ENCODE peak calls at places on chromosome 6, in four cellular contexts. D, T, X and A are unnamed samples.

GRCh38 chr6:153074761-153075160 is 56.3 kb downstream of the RGS17 start:
- DNase-seq in D (no peak), T (no peak), X (no peak), A (peak)

GRCh38 chr6:25732468-25733198 is 21.9 kb upstream of the SLC17A4 start:
- DNase-seq in D (peak), T (no peak), X (no peak), A (no peak)

GRCh38 chr6:31945507-31946369 is at the start of gene CFB:
- DNase-seq in D (peak), T (no peak), X (peak), A (peak)

GRCh38 chr6:154731296-154732218 is 1.7 kb upstream of the SCAF8 start:
- DNase-seq in D (no peak), T (no peak), X (no peak), A (no peak)

GRCh38 chr6:2971420-2972218 is at the start of gene SERPINB6:
- DNase-seq in D (peak), T (peak), X (peak), A (peak)

GRCh38 chr6:108531332-108531731 is 29.4 kb upstream of the FOXO3 start:
- DNase-seq in D (no peak), T (no peak), X (no peak), A (no peak)

GRCh38 chr6:39062014-39062740 is 13.6 kb downstream of the GLP1R start:
- DNase-seq in D (no peak), T (no peak), X (no peak), A (no peak)

GRCh38 chr6:12963566-12963965 is 247.0 kb downstream of the PHACTR1 start:
- DNase-seq in D (no peak), T (no peak), X (no peak), A (no peak)

GRCh38 chr6:139748353-139749146 is 374.1 kb upstream of the CITED2 start:
- DNase-seq in D (no peak), T (no peak), X (peak), A (peak)

GRCh38 chr6:45504947-45505346 is 127.2 kb upstream of the SUPT3H start:
- DNase-seq in D (peak), T (peak), X (peak), A (peak)

GRCh38 chr6:32940656-32941411 is at the start of gene HLA-DMB:
- DNase-seq in D (peak), T (peak), X (peak), A (peak)

GRCh38 chr6:87837876-87838275 is 135.8 kb upstream of the AKIRIN2 start:
- DNase-seq in D (no peak), T (no peak), X (no peak), A (no peak)

GRCh38 chr6:125558907-125559306 is 190.5 kb upstream of the HEY2 start:
- DNase-seq in D (no peak), T (no peak), X (no peak), A (no peak)

GRCh38 chr6:87682310-87682709 is 19.7 kb downstream of the AKIRIN2 start:
- DNase-seq in D (no peak), T (no peak), X (no peak), A (no peak)

GRCh38 chr6:121851056-121851455 is 415.6 kb downstream of the GJA1 start:
- DNase-seq in D (peak), T (peak), X (peak), A (peak)

GRCh38 chr6:63537126-63537958 is 34.9 kb upstream of the LOC128125822 start:
- DNase-seq in D (no peak), T (no peak), X (peak), A (peak)

GRCh38 chr6:125316621-125317020 is 14.9 kb upstream of the HDDC2 start:
- DNase-seq in D (no peak), T (no peak), X (no peak), A (no peak)

GRCh38 chr6:90086517-90086916 is 192.2 kb downstream of the GJA10 start:
- DNase-seq in D (no peak), T (no peak), X (no peak), A (no peak)

GRCh38 chr6:128570439-128571063 is 50.2 kb upstream of the PTPRK start:
- DNase-seq in D (no peak), T (no peak), X (no peak), A (no peak)

GRCh38 chr6:163814494-163815364 is 400.2 kb downstream of the QKI start:
- DNase-seq in D (no peak), T (no peak), X (peak), A (peak)

GRCh38 chr6:158131926-158132325 is 36.1 kb downstream of the SERAC1 start:
- DNase-seq in D (no peak), T (no peak), X (peak), A (peak)
- TF ChIP-seq CTCF in D (no peak), T (peak), X (peak), A (peak)

GRCh38 chr6:50124572-50124971 is 74.8 kb upstream of the DEFB112 start:
- DNase-seq in D (no peak), T (no peak), X (no peak), A (no peak)

GRCh38 chr6:50123686-50124085 is 74.0 kb upstream of the DEFB112 start:
- DNase-seq in D (no peak), T (no peak), X (no peak), A (no peak)

DNA sequence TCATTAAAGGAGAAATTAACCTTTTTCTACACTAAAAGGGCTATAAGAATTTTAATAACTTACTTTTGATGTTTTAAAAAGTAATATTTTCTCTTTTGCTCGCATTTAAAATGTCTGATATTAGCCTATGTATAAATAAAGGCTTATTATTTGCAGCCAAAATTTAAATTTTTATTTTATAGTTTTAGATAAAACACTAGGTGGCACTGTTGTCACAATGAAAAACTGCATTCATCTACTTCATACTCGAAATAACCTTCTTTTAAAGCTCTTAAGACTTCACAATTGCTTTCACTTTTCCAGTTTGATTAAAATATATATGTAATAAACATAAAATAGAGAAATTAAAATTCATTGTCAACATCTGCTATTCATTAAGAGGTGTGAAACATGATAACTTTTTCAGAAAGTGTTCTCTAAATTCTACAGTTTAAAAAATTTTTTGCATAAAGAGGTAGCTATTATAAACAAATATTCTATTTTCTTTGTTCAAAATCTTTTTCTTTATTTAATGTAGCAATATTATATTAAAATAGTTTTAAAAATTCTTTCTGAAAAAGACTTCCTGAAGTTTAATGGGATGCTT is 78.8 kb upstream of the DEFB112 start:
- DNase-seq in D (no peak), T (no peak), X (peak), A (peak)
- TF ChIP-seq CTCF in D (no peak), T (peak), X (peak), A (peak)

GRCh38 chr6:85684125-85684808 is 41.6 kb upstream of the SYNCRIP start:
- DNase-seq in D (no peak), T (no peak), X (peak), A (no peak)

GRCh38 chr6:85685713-85686112 is 43.0 kb upstream of the SYNCRIP start:
- DNase-seq in D (no peak), T (no peak), X (no peak), A (no peak)

GRCh38 chr6:85679445-85680123 is 36.9 kb upstream of the SYNCRIP start:
- DNase-seq in D (no peak), T (no peak), X (no peak), A (no peak)

GRCh38 chr6:85680388-85680787 is 37.7 kb upstream of the SYNCRIP start:
- DNase-seq in D (no peak), T (no peak), X (no peak), A (no peak)

GRCh38 chr6:85684809-85685171 is 42.1 kb upstream of the SYNCRIP start:
- DNase-seq in D (no peak), T (no peak), X (no peak), A (no peak)
- TF ChIP-seq CTCF in D (no peak), T (no peak), X (no peak), A (no peak)

GRCh38 chr6:78832091-78832808 is 35.1 kb upstream of the IRAK1BP1 start:
- DNase-seq in D (no peak), T (no peak), X (peak), A (peak)

GRCh38 chr6:78830810-78831209 is 36.5 kb upstream of the IRAK1BP1 start:
- DNase-seq in D (no peak), T (no peak), X (no peak), A (no peak)

GRCh38 chr6:78836610-78837009 is 30.7 kb upstream of the IRAK1BP1 start:
- DNase-seq in D (no peak), T (no peak), X (no peak), A (no peak)

GRCh38 chr6:78831492-78831891 is 35.9 kb upstream of the IRAK1BP1 start:
- DNase-seq in D (no peak), T (no peak), X (peak), A (peak)

DNA sequence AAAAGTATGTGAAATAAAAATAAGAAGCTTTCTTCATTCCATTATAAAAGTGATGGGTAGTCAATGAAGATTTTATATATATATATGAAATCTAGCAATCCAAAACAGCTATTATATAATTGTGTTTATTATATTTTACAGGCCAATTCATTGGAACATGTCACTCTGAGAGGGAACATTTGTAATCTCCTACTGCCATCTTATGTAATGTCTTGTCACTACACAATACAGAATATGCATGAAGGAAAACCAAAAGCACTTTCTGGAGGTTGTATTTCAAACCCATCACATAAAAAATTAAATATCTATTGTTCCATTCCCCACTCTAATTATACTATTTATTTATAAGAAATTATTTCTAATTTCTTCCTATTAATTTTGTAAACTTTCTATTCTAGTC is 31.5 kb upstream of the IRAK1BP1 start:
- DNase-seq in D (no peak), T (no peak), X (peak), A (peak)
- TF ChIP-seq CTCF in D (no peak), T (no peak), X (peak), A (no peak)

GRCh38 chr6:96537726-96538125 is 16.1 kb downstream of the UFL1 start:
- DNase-seq in D (no peak), T (no peak), X (no peak), A (no peak)

GRCh38 chr6:96547654-96548053 is 15.3 kb upstream of the FHL5 start:
- DNase-seq in D (no peak), T (no peak), X (no peak), A (no peak)

GRCh38 chr6:96545882-96546281 is 17.0 kb upstream of the FHL5 start:
- DNase-seq in D (no peak), T (no peak), X (no peak), A (no peak)

GRCh38 chr6:96542702-96543101 is 20.2 kb upstream of the FHL5 start:
- DNase-seq in D (no peak), T (no peak), X (peak), A (peak)
- TF ChIP-seq CTCF in D (no peak), T (peak), X (peak), A (peak)

GRCh38 chr6:98054453-98054852 is 771.4 kb upstream of the MMS22L start:
- DNase-seq in D (no peak), T (no peak), X (peak), A (no peak)
- TF ChIP-seq CTCF in D (no peak), T (no peak), X (peak), A (no peak)

GRCh38 chr6:169933251-169933821 is 181.9 kb downstream of the ERMARD start:
- DNase-seq in D (no peak), T (no peak), X (no peak), A (no peak)

GRCh38 chr6:169930799-169931198 is 179.4 kb downstream of the ERMARD start:
- DNase-seq in D (no peak), T (no peak), X (peak), A (no peak)

GRCh38 chr6:169932491-169932890 is 181.1 kb downstream of the ERMARD start:
- DNase-seq in D (no peak), T (peak), X (no peak), A (no peak)

GRCh38 chr6:169933839-169934698 is 182.6 kb downstream of the ERMARD start:
- DNase-seq in D (no peak), T (no peak), X (no peak), A (peak)

DNA sequence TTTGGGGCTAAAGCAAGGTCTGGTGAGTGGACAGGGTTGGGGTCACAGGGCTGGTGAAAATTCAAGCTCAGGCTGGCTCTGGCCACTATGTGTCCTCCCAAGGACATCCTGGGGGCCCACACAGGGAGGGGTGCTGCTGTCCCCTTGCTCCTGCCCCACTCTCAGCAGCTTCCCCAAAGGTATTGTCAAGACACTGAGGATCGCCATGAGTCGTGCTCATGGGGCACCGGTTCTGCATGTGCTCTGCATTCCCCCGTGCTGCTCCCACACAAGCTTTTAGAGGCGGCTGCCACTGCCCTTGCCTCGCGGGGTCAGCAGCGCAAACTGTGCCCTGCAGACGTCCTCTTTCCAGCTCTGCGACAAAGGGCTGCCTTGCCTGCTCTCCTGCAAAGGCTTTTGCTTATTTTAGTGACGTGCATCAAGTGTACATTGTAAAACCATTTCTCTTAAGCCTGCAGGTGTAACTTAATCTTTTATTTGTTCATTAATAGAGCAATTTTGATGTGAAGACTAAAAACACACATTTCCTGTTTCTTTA is 179.9 kb downstream of the ERMARD start:
- DNase-seq in D (no peak), T (no peak), X (no peak), A (no peak)
- TF ChIP-seq CTCF in D (no peak), T (no peak), X (no peak), A (no peak)

DNA sequence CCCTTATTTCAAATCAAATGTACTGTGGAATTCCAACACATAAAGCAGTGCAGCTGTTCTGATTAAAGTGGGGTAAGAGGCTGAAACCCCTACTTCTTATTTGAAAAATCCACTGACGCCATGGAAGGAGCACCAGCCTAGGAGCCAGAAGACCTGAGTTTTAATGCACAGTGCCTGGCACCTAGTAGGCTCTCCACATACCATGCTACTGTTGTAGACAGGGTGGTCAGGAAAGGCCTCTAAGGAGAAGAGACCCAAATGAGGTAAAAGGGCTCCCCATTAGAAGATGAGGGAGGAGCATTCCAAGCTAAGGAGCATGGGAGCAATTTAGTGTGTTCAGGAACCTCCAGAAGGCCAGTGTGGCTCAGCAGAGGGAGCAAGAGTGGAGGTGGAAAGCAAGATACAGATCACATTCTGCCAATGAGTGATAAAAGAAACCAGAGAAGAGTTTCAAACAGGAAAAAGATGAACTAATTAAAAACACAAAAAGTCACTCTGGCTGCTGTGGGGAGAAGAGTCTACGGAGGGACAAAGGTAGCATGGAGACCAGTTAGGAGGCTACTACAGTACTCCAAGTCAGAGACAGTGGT is 11.8 kb upstream of the ZNF76 start:
- DNase-seq in D (no peak), T (no peak), X (no peak), A (no peak)
- TF ChIP-seq CTCF in D (no peak), T (no peak), X (no peak), A (no peak)

GRCh38 chr6:42818878-42819277 is 37.0 kb downstream of the BICRAL start:
- DNase-seq in D (no peak), T (no peak), X (no peak), A (no peak)

GRCh38 chr6:42820509-42821340 is 38.9 kb downstream of the BICRAL start:
- DNase-seq in D (no peak), T (no peak), X (no peak), A (peak)

GRCh38 chr6:42821341-42821668 is 39.5 kb downstream of the BICRAL start:
- DNase-seq in D (no peak), T (no peak), X (no peak), A (no peak)

GRCh38 chr6:42821846-42822245 is 40.0 kb downstream of the BICRAL start:
- DNase-seq in D (no peak), T (no peak), X (no peak), A (no peak)

DNA sequence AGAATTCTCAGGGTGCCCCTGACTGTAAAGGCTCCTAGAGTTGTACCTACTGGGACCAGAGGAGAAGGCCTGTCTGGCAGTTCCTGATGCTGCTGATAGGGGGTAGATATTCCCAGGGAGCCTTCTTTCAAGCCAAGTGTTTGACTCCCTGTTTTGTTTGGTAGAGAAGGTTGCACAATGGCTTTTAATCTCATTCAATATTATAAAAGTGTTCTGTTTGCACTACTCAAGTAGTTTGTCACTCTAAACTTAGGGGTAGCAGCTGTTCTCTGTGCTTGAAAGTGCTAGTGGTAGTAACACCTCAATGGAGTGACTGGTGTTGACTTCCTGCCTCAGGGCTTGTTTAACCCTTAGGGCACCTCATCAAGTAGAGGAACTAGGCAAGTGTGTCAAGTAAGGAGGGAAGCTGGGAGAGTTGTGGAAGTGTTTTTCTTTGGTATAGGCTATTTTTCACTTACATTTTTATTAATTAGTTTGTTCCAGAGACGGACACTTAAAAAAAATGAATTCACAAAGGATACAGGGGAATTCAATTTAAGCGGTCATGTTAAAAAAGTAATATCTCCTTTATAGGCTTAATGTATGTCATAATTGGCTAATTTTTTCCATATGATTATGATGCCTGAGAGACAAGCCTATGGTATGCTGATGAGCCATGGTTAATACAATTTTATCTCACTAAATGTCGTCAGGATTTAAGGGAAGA is 38.1 kb downstream of the BICRAL start:
- DNase-seq in D (no peak), T (no peak), X (peak), A (peak)
- TF ChIP-seq CTCF in D (no peak), T (no peak), X (peak), A (peak)